ENCODE peak calls at places on chromosomes 4 and X, in six cellular contexts. One of them, this sample, is unnamed.

GRCh38 chrX:12309040-12309732 is 170.9 kb downstream of the FRMPD4 start:
- DNase-seq in mammary epithelial cell: no peak
- DNase-seq in CD8-positive, alpha-beta memory T cell: no peak
- DNase-seq in A549: peak; percentile 72
- DNase-seq in astrocyte: no peak
- DNase-seq in right cardiac atrium: no peak
- DNase-seq in this sample: no peak

GRCh38 chr4:86846921-86847320 is 2.3 kb downstream of the SLC10A6 start:
- DNase-seq in astrocyte: peak; percentile 41
- DNase-seq in CD8-positive, alpha-beta memory T cell: no peak
- DNase-seq in mammary epithelial cell: no peak
- DNase-seq in A549: no peak
- DNase-seq in right cardiac atrium: no peak
- DNase-seq in this sample: no peak

GRCh38 chr4:137267024-137267423 is 265.3 kb downstream of the PCDH18 start:
- DNase-seq in mammary epithelial cell: peak; percentile 68
- DNase-seq in CD8-positive, alpha-beta memory T cell: no peak
- DNase-seq in astrocyte: peak; percentile 76
- DNase-seq in right cardiac atrium: no peak
- DNase-seq in A549: no peak
- DNase-seq in this sample: no peak

GRCh38 chr4:108080752-108081151 is 88.0 kb downstream of the LEF1 start:
- DNase-seq in CD8-positive, alpha-beta memory T cell: peak; percentile 39
- DNase-seq in astrocyte: no peak
- DNase-seq in A549: no peak
- DNase-seq in right cardiac atrium: no peak
- DNase-seq in mammary epithelial cell: no peak
- DNase-seq in this sample: no peak

GRCh38 chr4:57575465-57575864 is 465.3 kb upstream of the IGFBP7 start:
- DNase-seq in CD8-positive, alpha-beta memory T cell: no peak
- DNase-seq in mammary epithelial cell: no peak
- DNase-seq in right cardiac atrium: no peak
- DNase-seq in A549: no peak
- DNase-seq in astrocyte: no peak
- DNase-seq in this sample: no peak

GRCh38 chrX:94455782-94456181 is 781.8 kb downstream of the FAM133A start:
- DNase-seq in CD8-positive, alpha-beta memory T cell: no peak
- DNase-seq in mammary epithelial cell: no peak
- DNase-seq in right cardiac atrium: no peak
- DNase-seq in A549: no peak
- DNase-seq in astrocyte: no peak
- DNase-seq in this sample: no peak

GRCh38 chrX:48958635-48959094 is 1.3 kb upstream of the OTUD5 start:
- DNase-seq in right cardiac atrium: peak; percentile 77
- DNase-seq in astrocyte: peak; percentile 42
- DNase-seq in mammary epithelial cell: peak; percentile 46
- DNase-seq in CD8-positive, alpha-beta memory T cell: no peak
- DNase-seq in A549: peak; percentile 35
- DNase-seq in this sample: peak; percentile 37

GRCh38 chr4:71147261-71147660 is 153.8 kb downstream of the DCK start:
- DNase-seq in CD8-positive, alpha-beta memory T cell: no peak
- DNase-seq in A549: no peak
- DNase-seq in astrocyte: peak; percentile 58
- DNase-seq in right cardiac atrium: no peak
- DNase-seq in mammary epithelial cell: no peak
- DNase-seq in this sample: no peak

GRCh38 chrX:15447985-15448639 is 45.0 kb downstream of the PIR start:
- DNase-seq in astrocyte: peak; percentile 57
- DNase-seq in right cardiac atrium: no peak
- DNase-seq in mammary epithelial cell: peak; percentile 23
- DNase-seq in CD8-positive, alpha-beta memory T cell: no peak
- DNase-seq in A549: no peak
- DNase-seq in this sample: no peak

GRCh38 chrX:111114806-111115205 is 18.8 kb downstream of the PAK3 start:
- DNase-seq in right cardiac atrium: no peak
- DNase-seq in mammary epithelial cell: no peak
- DNase-seq in CD8-positive, alpha-beta memory T cell: no peak
- DNase-seq in astrocyte: no peak
- DNase-seq in A549: no peak
- DNase-seq in this sample: no peak

GRCh38 chrX:2430265-2430825 is 70.4 kb downstream of the DHRSX start:
- DNase-seq in right cardiac atrium: no peak
- DNase-seq in astrocyte: no peak
- DNase-seq in CD8-positive, alpha-beta memory T cell: no peak
- DNase-seq in A549: no peak
- DNase-seq in mammary epithelial cell: peak; percentile 67
- DNase-seq in this sample: no peak

GRCh38 chr4:41204400-41204978 is 9.9 kb downstream of the APBB2 start:
- DNase-seq in astrocyte: peak; percentile 83
- DNase-seq in right cardiac atrium: peak; percentile 80
- DNase-seq in mammary epithelial cell: peak; percentile 54
- DNase-seq in CD8-positive, alpha-beta memory T cell: no peak
- DNase-seq in A549: peak; percentile 9
- DNase-seq in this sample: peak; percentile 46

GRCh38 chr4:157023941-157024340 is 52.0 kb upstream of the GLRB start:
- DNase-seq in astrocyte: no peak
- DNase-seq in A549: no peak
- DNase-seq in right cardiac atrium: no peak
- DNase-seq in CD8-positive, alpha-beta memory T cell: no peak
- DNase-seq in mammary epithelial cell: no peak
- DNase-seq in this sample: no peak

GRCh38 chrX:128439159-128439558 is 387.0 kb upstream of the ACTRT1 start:
- DNase-seq in mammary epithelial cell: no peak
- DNase-seq in CD8-positive, alpha-beta memory T cell: no peak
- DNase-seq in A549: no peak
- DNase-seq in right cardiac atrium: no peak
- DNase-seq in astrocyte: no peak
- DNase-seq in this sample: no peak

GRCh38 chr4:6369924-6370645 is 100.4 kb downstream of the WFS1 start:
- DNase-seq in right cardiac atrium: peak; percentile 25
- DNase-seq in CD8-positive, alpha-beta memory T cell: no peak
- DNase-seq in A549: no peak
- DNase-seq in mammary epithelial cell: no peak
- DNase-seq in astrocyte: no peak
- DNase-seq in this sample: no peak

GRCh38 chr4:141636771-141637460 is 533 bp downstream of the IL15 start:
- DNase-seq in A549: peak; percentile 65
- DNase-seq in astrocyte: peak; percentile 58
- DNase-seq in right cardiac atrium: peak; percentile 75
- DNase-seq in mammary epithelial cell: peak; percentile 73
- DNase-seq in CD8-positive, alpha-beta memory T cell: no peak
- DNase-seq in this sample: peak; percentile 57

GRCh38 chrX:41014776-41015175 is 70.5 kb upstream of the USP9X start:
- DNase-seq in CD8-positive, alpha-beta memory T cell: no peak
- DNase-seq in mammary epithelial cell: peak; percentile 88
- DNase-seq in right cardiac atrium: no peak
- DNase-seq in astrocyte: peak; percentile 39
- DNase-seq in A549: peak; percentile 56
- DNase-seq in this sample: no peak

GRCh38 chrX:41009816-41010187 is 75.4 kb upstream of the USP9X start:
- DNase-seq in right cardiac atrium: no peak
- DNase-seq in astrocyte: no peak
- DNase-seq in mammary epithelial cell: no peak
- DNase-seq in CD8-positive, alpha-beta memory T cell: no peak
- DNase-seq in A549: no peak
- DNase-seq in this sample: no peak

GRCh38 chrX:41005445-41005992 is 79.7 kb upstream of the USP9X start:
- DNase-seq in CD8-positive, alpha-beta memory T cell: no peak
- DNase-seq in right cardiac atrium: no peak
- DNase-seq in mammary epithelial cell: no peak
- DNase-seq in A549: no peak
- DNase-seq in astrocyte: no peak
- DNase-seq in this sample: no peak

DNA sequence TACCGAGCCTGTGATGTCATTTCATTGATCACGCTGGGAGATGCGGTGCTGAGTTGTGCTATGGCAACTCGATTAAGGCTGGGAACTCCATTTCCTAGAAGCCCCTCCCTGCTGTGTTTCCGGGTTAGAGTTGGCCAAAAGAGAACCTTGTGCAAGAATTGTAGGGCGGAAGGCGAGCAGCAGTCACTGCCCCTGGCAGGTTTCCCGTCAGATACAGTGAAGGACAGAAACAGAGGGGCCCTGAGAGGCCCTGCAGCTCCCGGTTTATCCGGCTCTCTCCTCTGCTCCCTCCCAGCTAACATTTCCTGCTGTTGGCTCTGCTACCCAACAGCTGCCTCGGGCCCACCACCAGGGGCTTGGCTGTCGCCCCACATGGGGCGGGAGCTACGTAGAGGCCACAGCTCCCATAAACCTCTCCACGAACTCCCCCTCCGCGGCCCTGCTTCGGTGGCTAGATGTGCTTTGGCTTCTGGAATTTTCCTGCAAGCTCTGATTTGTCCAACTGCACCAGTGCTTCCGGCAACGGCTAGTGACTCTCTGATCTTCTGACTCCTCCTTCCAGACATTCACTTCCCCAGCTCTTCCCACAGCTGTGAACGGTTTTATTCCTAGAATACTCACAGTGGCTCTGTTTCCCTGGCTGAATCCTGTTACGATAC is 74.9 kb upstream of the USP9X start:
- DNase-seq in A549: peak; percentile 79
- DNase-seq in right cardiac atrium: peak; percentile 91
- DNase-seq in astrocyte: peak; percentile 89
- DNase-seq in mammary epithelial cell: peak; percentile 75
- DNase-seq in CD8-positive, alpha-beta memory T cell: peak; percentile 45
- DNase-seq in this sample: peak; percentile 90
- H3K4me3 ChIP-seq in A549: peak overlapping the region; percentile 24
- H3K4me3 ChIP-seq in right cardiac atrium: peak overlapping the region; percentile 36
- H3K4me3 ChIP-seq in astrocyte: peak overlapping the region; percentile 40
- H3K4me3 ChIP-seq in mammary epithelial cell: peak overlapping the region; percentile 13
- H3K4me3 ChIP-seq in CD8-positive, alpha-beta memory T cell: peak overlapping the region; percentile 66
- H3K4me3 ChIP-seq in this sample: peak overlapping the region; percentile 42

GRCh38 chr4:53764761-53765490 is 173.6 kb upstream of the LNX1 start:
- DNase-seq in A549: no peak
- DNase-seq in right cardiac atrium: no peak
- DNase-seq in astrocyte: peak; percentile 50
- DNase-seq in CD8-positive, alpha-beta memory T cell: no peak
- DNase-seq in mammary epithelial cell: no peak
- DNase-seq in this sample: no peak

GRCh38 chr4:53767503-53767902 is 176.2 kb upstream of the LNX1 start:
- DNase-seq in mammary epithelial cell: no peak
- DNase-seq in astrocyte: peak; percentile 94
- DNase-seq in right cardiac atrium: no peak
- DNase-seq in CD8-positive, alpha-beta memory T cell: no peak
- DNase-seq in A549: no peak
- DNase-seq in this sample: no peak

DNA sequence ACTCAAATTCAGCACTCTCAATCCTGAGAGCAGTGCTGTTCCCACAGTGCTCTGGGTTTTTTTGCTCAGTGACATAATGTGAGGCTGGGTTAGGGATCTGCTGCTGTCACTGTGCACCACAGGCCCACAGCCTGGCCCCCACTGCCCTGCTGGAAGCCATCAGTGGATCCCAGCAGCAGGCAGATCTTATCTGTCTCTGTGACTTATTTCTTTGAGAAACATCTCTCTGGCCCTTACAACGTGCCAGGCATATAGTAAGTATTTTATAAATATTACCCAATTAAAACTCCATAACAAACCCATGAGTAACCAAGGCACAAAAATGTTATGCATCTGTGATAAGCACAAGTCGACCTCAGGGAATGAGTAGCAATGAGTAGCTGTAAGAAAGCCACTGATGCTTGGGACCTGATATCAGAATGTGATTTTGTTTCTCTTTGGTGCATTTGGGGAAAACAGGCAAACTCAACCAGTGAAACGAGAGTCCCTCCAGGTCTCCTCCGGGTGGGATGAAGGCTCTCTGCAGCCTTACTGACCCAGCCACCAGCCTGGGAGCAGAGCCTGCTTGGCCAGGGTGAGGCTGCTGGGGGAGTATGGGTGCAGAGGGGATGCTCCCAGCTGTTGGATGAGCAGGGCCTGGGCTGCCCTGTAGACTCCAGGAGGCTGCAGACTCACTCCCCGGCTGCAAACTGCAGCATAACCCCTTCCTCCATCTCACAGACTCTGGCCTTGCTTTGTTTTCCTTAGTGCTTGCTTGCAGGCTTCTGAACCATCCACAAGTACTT is 172.7 kb upstream of the LNX1 start:
- DNase-seq in astrocyte: peak; percentile 93
- DNase-seq in CD8-positive, alpha-beta memory T cell: no peak
- DNase-seq in A549: no peak
- DNase-seq in mammary epithelial cell: peak; percentile 19
- DNase-seq in right cardiac atrium: peak; percentile 44
- DNase-seq in this sample: no peak
- H3K4me1 ChIP-seq in astrocyte: peaks cover 22% of the 10 kb centered on the region
- H3K4me1 ChIP-seq in CD8-positive, alpha-beta memory T cell: no peaks in the 10 kb centered on the region
- H3K4me1 ChIP-seq in A549: peaks cover 11% of the 10 kb centered on the region
- H3K4me1 ChIP-seq in mammary epithelial cell: no peaks in the 10 kb centered on the region
- H3K4me1 ChIP-seq in right cardiac atrium: no peaks in the 10 kb centered on the region
- H3K4me1 ChIP-seq in this sample: no peaks in the 10 kb centered on the region

DNA sequence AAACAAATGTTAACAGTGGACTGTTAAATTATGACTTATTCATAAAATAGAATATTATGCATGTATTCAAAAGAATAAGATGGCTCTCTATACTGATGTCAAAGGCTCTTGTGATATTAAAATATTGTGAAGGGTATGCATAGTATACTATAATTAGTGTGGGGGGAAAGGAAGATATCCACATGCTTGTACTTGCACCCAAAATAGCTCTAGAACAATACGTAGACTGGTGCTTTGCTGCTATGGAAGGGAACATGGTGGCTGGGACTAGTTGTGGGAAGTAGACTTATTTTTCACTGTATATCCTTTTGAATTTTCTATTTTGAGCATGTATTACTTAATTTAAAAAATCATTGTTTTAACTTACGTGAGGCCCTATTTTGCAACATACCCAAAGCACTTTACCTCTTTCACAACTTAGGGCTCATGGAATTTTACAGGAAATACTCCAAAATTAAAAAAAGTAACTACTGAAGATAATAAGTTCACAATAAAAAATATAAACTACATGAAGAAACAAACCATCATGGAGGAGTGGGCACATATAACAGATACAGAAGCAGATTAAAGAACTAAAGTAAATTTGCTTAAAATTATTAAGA is 7.9 kb downstream of the PGRMC2 start:
- DNase-seq in A549: no peak
- DNase-seq in astrocyte: no peak
- DNase-seq in right cardiac atrium: no peak
- DNase-seq in CD8-positive, alpha-beta memory T cell: no peak
- DNase-seq in mammary epithelial cell: no peak
- DNase-seq in this sample: no peak
- H3K9me3 ChIP-seq in A549: no peaks in the 10 kb centered on the region
- H3K9me3 ChIP-seq in astrocyte: no peaks in the 10 kb centered on the region
- H3K9me3 ChIP-seq in right cardiac atrium: no peaks in the 10 kb centered on the region
- H3K9me3 ChIP-seq in CD8-positive, alpha-beta memory T cell: no peaks in the 10 kb centered on the region
- H3K9me3 ChIP-seq in mammary epithelial cell: no peaks in the 10 kb centered on the region
- H3K9me3 ChIP-seq in this sample: no peaks in the 10 kb centered on the region

GRCh38 chrX:152637649-152638442 is at the start of gene GABRQ:
- DNase-seq in mammary epithelial cell: no peak
- DNase-seq in right cardiac atrium: peak; percentile 70
- DNase-seq in astrocyte: peak; percentile 36
- DNase-seq in CD8-positive, alpha-beta memory T cell: no peak
- DNase-seq in A549: peak; percentile 46
- DNase-seq in this sample: peak; percentile 31
- H3K4me3 ChIP-seq in mammary epithelial cell: no peak within 1 kb of the TSS
- H3K4me3 ChIP-seq in right cardiac atrium: no peak within 1 kb of the TSS
- H3K4me3 ChIP-seq in astrocyte: peak within 1 kb of the TSS; percentile 28
- H3K4me3 ChIP-seq in CD8-positive, alpha-beta memory T cell: no peak within 1 kb of the TSS
- H3K4me3 ChIP-seq in A549: peak within 1 kb of the TSS; percentile 37
- H3K4me3 ChIP-seq in this sample: no peak within 1 kb of the TSS

This sample was measured in heart right ventricle.